ENCODE peak calls at places on chromosomes 2 and 18, in ten cellular contexts. P is right cardiac atrium; D is fibroblast of lung; H is transverse colon; O is left ventricle myocardium superior; E is H1; Y is stimulated activated CD4-positive, alpha-beta T cell treated with anti-CD3 and anti-CD28 coated beads, Interleukin-1b, Interleukin-23, amount 100 ng/mL, for 4 hours; A is heart left ventricle; R is stimulated activated naive CD8-positive, alpha-beta T cell treated with anti-CD3 and anti-CD28 coated beads, Interleukin-15, amount 100 ng/mL, for 72 hours; L is activated naive CD4-positive, alpha-beta T cell treated with anti-CD3 and anti-CD28 coated beads, Interleukin-2, amount 50 U/mL, for 16 hours. F is an unnamed sample.
A peak's percentile ranks its signal among the peaks of the same experiment; 100 is the strongest.

GRCh38 chr2:102826904-102827303 is 65.1 kb downstream of the TMEM182 start:
- DNase-seq in P (peak; percentile 81), D (peak; percentile 42), H (no peak), O (peak; percentile 81), E (no peak), Y (no peak), A (peak; percentile 67), R (no peak), L (no peak), F (no peak)

GRCh38 chr2:135885709-135886108 is 9.5 kb upstream of the MCM6 start:
- DNase-seq in P (no peak), D (no peak), H (no peak), O (no peak), E (no peak), Y (no peak), A (no peak), R (no peak), L (no peak), F (no peak)

GRCh38 chr18:69580107-69580506 is 179.4 kb downstream of the DOK6 start:
- DNase-seq in P (no peak), D (no peak), H (no peak), O (no peak), E (no peak), Y (no peak), A (no peak), R (no peak), L (no peak), F (no peak)

GRCh38 chr18:23067236-23067635 is 68.0 kb upstream of the CABLES1 start:
- DNase-seq in P (no peak), D (peak; percentile 23), H (no peak), O (no peak), E (no peak), Y (no peak), A (no peak), R (no peak), L (no peak), F (peak; percentile 37)

GRCh38 chr2:205931388-205931787 is 154.6 kb downstream of the INO80D start:
- DNase-seq in P (no peak), D (no peak), H (no peak), O (no peak), E (no peak), Y (no peak), A (no peak), R (no peak), L (no peak), F (no peak)

GRCh38 chr2:22934789-22935188 is 450.2 kb upstream of the KLHL29 start:
- DNase-seq in P (no peak), D (no peak), H (no peak), O (no peak), E (no peak), Y (no peak), A (no peak), R (no peak), L (no peak), F (no peak)

GRCh38 chr2:202014328-202015034 is 19.2 kb upstream of the FZD7 start:
- DNase-seq in P (no peak), D (peak; percentile 31), H (no peak), O (no peak), E (no peak), Y (no peak), A (no peak), R (no peak), L (no peak), F (no peak)

GRCh38 chr2:1788478-1788959 is 44.2 kb upstream of the PXDN start:
- DNase-seq in P (no peak), D (no peak), H (no peak), O (no peak), E (no peak), Y (no peak), A (no peak), R (no peak), L (no peak), F (no peak)

GRCh38 chr2:24827321-24828261 is 34.4 kb downstream of the CENPO start:
- DNase-seq in P (peak; percentile 91), D (peak; percentile 83), H (peak; percentile 84), O (peak; percentile 80), E (peak; percentile 81), Y (peak; percentile 50), A (peak; percentile 78), R (peak; percentile 65), L (peak; percentile 70), F (peak; percentile 57)

GRCh38 chr2:219723311-219723710 is 95.9 kb downstream of the SLC4A3 start:
- DNase-seq in P (no peak), D (no peak), H (no peak), O (no peak), E (no peak), Y (no peak), A (no peak), R (no peak), L (no peak), F (no peak)

GRCh38 chr18:8754995-8755955 is 49.9 kb downstream of the MTCL1 start:
- DNase-seq in P (no peak), D (peak; percentile 92), H (peak; percentile 22), O (no peak), E (no peak), Y (no peak), A (no peak), R (peak; percentile 16), L (peak; percentile 25), F (peak; percentile 87)

GRCh38 chr18:79983253-79983652 is 5.1 kb downstream of the TXNL4A start:
- DNase-seq in P (no peak), D (no peak), H (no peak), O (no peak), E (no peak), Y (no peak), A (no peak), R (no peak), L (no peak), F (no peak)

GRCh38 chr2:5493256-5493655 is 198.9 kb upstream of the SOX11 start:
- DNase-seq in P (no peak), D (no peak), H (no peak), O (no peak), E (no peak), Y (no peak), A (no peak), R (no peak), L (no peak), F (no peak)

GRCh38 chr18:13217466-13217961 is 1.0 kb upstream of the LDLRAD4 start:
- DNase-seq in P (peak; percentile 91), D (peak; percentile 38), H (peak; percentile 70), O (peak; percentile 86), E (peak; percentile 65), Y (peak; percentile 54), A (peak; percentile 79), R (peak; percentile 76), L (peak; percentile 61), F (no peak)

GRCh38 chr2:134120718-134121630 is 132.9 kb upstream of the MGAT5 start:
- DNase-seq in P (peak; percentile 90), D (peak; percentile 80), H (peak; percentile 67), O (peak; percentile 83), E (peak; percentile 73), Y (peak; percentile 61), A (peak; percentile 79), R (peak; percentile 68), L (peak; percentile 73), F (peak; percentile 41)

GRCh38 chr2:239494578-239494977 is 93.8 kb upstream of the HDAC4 start:
- DNase-seq in P (no peak), D (no peak), H (no peak), O (no peak), E (no peak), Y (no peak), A (no peak), R (no peak), L (no peak), F (no peak)

F was measured in RCC 7860.